ENCODE peak calls at places on chromosome 4, in seven cellular contexts. One of them, this sample, is unnamed. For H3K4me1, the result is how much of the 10 kb centered on the place peaks cover.

GRCh38 chr4:128812360-128812958 is 3.0 kb downstream of the JADE1 start:
- DNase-seq in upper lobe of right lung: no peak
- DNase-seq in CD8-positive, alpha-beta memory T cell: no peak
- DNase-seq in SJCRH30: peak
- DNase-seq in Peyer's patch: no peak
- DNase-seq in cardiac muscle cell: peak
- DNase-seq in fibroblast of lung: peak
- DNase-seq in this sample: peak

GRCh38 chr4:39151120-39151713 is 31.1 kb upstream of the WDR19 start:
- DNase-seq in upper lobe of right lung: no peak
- DNase-seq in CD8-positive, alpha-beta memory T cell: no peak
- DNase-seq in SJCRH30: no peak
- DNase-seq in Peyer's patch: no peak
- DNase-seq in cardiac muscle cell: peak
- DNase-seq in fibroblast of lung: peak
- DNase-seq in this sample: no peak

GRCh38 chr4:117434424-117434823 is 349.0 kb upstream of the TRAM1L1 start:
- DNase-seq in upper lobe of right lung: no peak
- DNase-seq in CD8-positive, alpha-beta memory T cell: no peak
- DNase-seq in SJCRH30: no peak
- DNase-seq in Peyer's patch: no peak
- DNase-seq in cardiac muscle cell: no peak
- DNase-seq in fibroblast of lung: no peak
- DNase-seq in this sample: no peak

GRCh38 chr4:2734618-2735017 is 21.5 kb downstream of the TNIP2 start:
- DNase-seq in upper lobe of right lung: no peak
- DNase-seq in CD8-positive, alpha-beta memory T cell: no peak
- DNase-seq in SJCRH30: no peak
- DNase-seq in Peyer's patch: no peak
- DNase-seq in cardiac muscle cell: no peak
- DNase-seq in fibroblast of lung: no peak
- DNase-seq in this sample: no peak

GRCh38 chr4:107916623-107917022 is 14.7 kb upstream of the CYP2U1 start:
- DNase-seq in upper lobe of right lung: no peak
- DNase-seq in CD8-positive, alpha-beta memory T cell: no peak
- DNase-seq in SJCRH30: no peak
- DNase-seq in Peyer's patch: no peak
- DNase-seq in cardiac muscle cell: no peak
- DNase-seq in fibroblast of lung: no peak
- DNase-seq in this sample: no peak

GRCh38 chr4:139314047-139314800 is 11.9 kb upstream of the NDUFC1 start:
- DNase-seq in upper lobe of right lung: no peak
- DNase-seq in CD8-positive, alpha-beta memory T cell: no peak
- DNase-seq in SJCRH30: no peak
- DNase-seq in Peyer's patch: no peak
- DNase-seq in cardiac muscle cell: no peak
- DNase-seq in fibroblast of lung: no peak
- DNase-seq in this sample: no peak

GRCh38 chr4:56828784-56829535 is 7.5 kb upstream of the SPINK2 start:
- DNase-seq in upper lobe of right lung: no peak
- DNase-seq in CD8-positive, alpha-beta memory T cell: no peak
- DNase-seq in SJCRH30: peak
- DNase-seq in Peyer's patch: no peak
- DNase-seq in cardiac muscle cell: no peak
- DNase-seq in fibroblast of lung: peak
- DNase-seq in this sample: no peak

GRCh38 chr4:14218641-14219040 is 591.1 kb upstream of the BOD1L1 start:
- DNase-seq in upper lobe of right lung: no peak
- DNase-seq in CD8-positive, alpha-beta memory T cell: no peak
- DNase-seq in SJCRH30: no peak
- DNase-seq in Peyer's patch: no peak
- DNase-seq in cardiac muscle cell: no peak
- DNase-seq in fibroblast of lung: no peak
- DNase-seq in this sample: no peak

GRCh38 chr4:141180991-141181760 is 39.5 kb upstream of the ZNF330 start:
- DNase-seq in upper lobe of right lung: no peak
- DNase-seq in CD8-positive, alpha-beta memory T cell: no peak
- DNase-seq in SJCRH30: peak
- DNase-seq in Peyer's patch: no peak
- DNase-seq in cardiac muscle cell: no peak
- DNase-seq in fibroblast of lung: peak
- DNase-seq in this sample: no peak

GRCh38 chr4:168514249-168514852 is 17.5 kb downstream of the PALLD start:
- DNase-seq in upper lobe of right lung: no peak
- DNase-seq in CD8-positive, alpha-beta memory T cell: no peak
- DNase-seq in SJCRH30: peak
- DNase-seq in Peyer's patch: no peak
- DNase-seq in cardiac muscle cell: peak
- DNase-seq in fibroblast of lung: peak
- DNase-seq in this sample: no peak

GRCh38 chr4:146975535-146975934 is 29.9 kb upstream of the TTC29 start:
- DNase-seq in upper lobe of right lung: no peak
- DNase-seq in CD8-positive, alpha-beta memory T cell: no peak
- DNase-seq in SJCRH30: no peak
- DNase-seq in Peyer's patch: no peak
- DNase-seq in cardiac muscle cell: no peak
- DNase-seq in fibroblast of lung: no peak
- DNase-seq in this sample: no peak

GRCh38 chr4:154569028-154569427 is 6.2 kb downstream of the FGB start:
- DNase-seq in upper lobe of right lung: no peak
- DNase-seq in CD8-positive, alpha-beta memory T cell: no peak
- DNase-seq in SJCRH30: no peak
- DNase-seq in Peyer's patch: no peak
- DNase-seq in cardiac muscle cell: no peak
- DNase-seq in fibroblast of lung: no peak
- DNase-seq in this sample: no peak

GRCh38 chr4:63275491-63275890 is 1133.8 kb downstream of the TECRL start:
- DNase-seq in upper lobe of right lung: no peak
- DNase-seq in CD8-positive, alpha-beta memory T cell: no peak
- DNase-seq in SJCRH30: no peak
- DNase-seq in Peyer's patch: no peak
- DNase-seq in cardiac muscle cell: no peak
- DNase-seq in fibroblast of lung: no peak
- DNase-seq in this sample: peak

GRCh38 chr4:143357161-143357845 is 20.6 kb downstream of the GAB1 start:
- DNase-seq in upper lobe of right lung: no peak
- DNase-seq in CD8-positive, alpha-beta memory T cell: no peak
- DNase-seq in SJCRH30: no peak
- DNase-seq in Peyer's patch: no peak
- DNase-seq in cardiac muscle cell: no peak
- DNase-seq in fibroblast of lung: no peak
- DNase-seq in this sample: no peak
- H3K4me1 ChIP-seq in upper lobe of right lung: half or more
- H3K4me1 ChIP-seq in CD8-positive, alpha-beta memory T cell: under half
- H3K4me1 ChIP-seq in SJCRH30: under half
- H3K4me1 ChIP-seq in Peyer's patch: under half
- H3K4me1 ChIP-seq in cardiac muscle cell: under half
- H3K4me1 ChIP-seq in fibroblast of lung: under half
- H3K4me1 ChIP-seq in this sample: under half

GRCh38 chr4:17516980-17517379 is 2.0 kb downstream of the CLRN2 start:
- DNase-seq in upper lobe of right lung: no peak
- DNase-seq in CD8-positive, alpha-beta memory T cell: no peak
- DNase-seq in SJCRH30: no peak
- DNase-seq in Peyer's patch: no peak
- DNase-seq in cardiac muscle cell: no peak
- DNase-seq in fibroblast of lung: no peak
- DNase-seq in this sample: no peak
- H3K4me1 ChIP-seq in upper lobe of right lung: under half
- H3K4me1 ChIP-seq in CD8-positive, alpha-beta memory T cell: under half
- H3K4me1 ChIP-seq in SJCRH30: under half
- H3K4me1 ChIP-seq in Peyer's patch: under half
- H3K4me1 ChIP-seq in cardiac muscle cell: under half
- H3K4me1 ChIP-seq in fibroblast of lung: under half
- H3K4me1 ChIP-seq in this sample: under half

DNA sequence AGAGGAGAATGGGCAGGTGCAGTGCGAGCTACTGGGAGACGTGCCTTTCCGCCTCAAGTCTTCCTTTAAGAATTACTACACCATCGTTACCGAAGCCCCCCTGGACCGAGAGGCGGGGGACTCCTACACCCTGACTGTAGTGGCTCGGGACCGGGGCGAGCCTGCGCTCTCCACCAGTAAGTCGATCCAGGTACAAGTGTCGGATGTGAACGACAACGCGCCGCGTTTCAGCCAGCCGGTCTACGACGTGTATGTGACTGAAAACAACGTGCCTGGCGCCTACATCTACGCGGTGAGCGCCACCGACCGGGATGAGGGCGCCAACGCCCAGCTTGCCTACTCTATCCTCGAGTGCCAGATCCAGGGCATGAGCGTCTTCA is 2.2 kb downstream of the PCDH10 start:
- DNase-seq in upper lobe of right lung: no peak
- DNase-seq in CD8-positive, alpha-beta memory T cell: no peak
- DNase-seq in SJCRH30: no peak
- DNase-seq in Peyer's patch: no peak
- DNase-seq in cardiac muscle cell: peak
- DNase-seq in fibroblast of lung: peak
- DNase-seq in this sample: no peak
- H3K4me1 ChIP-seq in upper lobe of right lung: half or more
- H3K4me1 ChIP-seq in CD8-positive, alpha-beta memory T cell: under half
- H3K4me1 ChIP-seq in SJCRH30: under half
- H3K4me1 ChIP-seq in Peyer's patch: under half
- H3K4me1 ChIP-seq in cardiac muscle cell: under half
- H3K4me1 ChIP-seq in fibroblast of lung: under half
- H3K4me1 ChIP-seq in this sample: under half

DNA sequence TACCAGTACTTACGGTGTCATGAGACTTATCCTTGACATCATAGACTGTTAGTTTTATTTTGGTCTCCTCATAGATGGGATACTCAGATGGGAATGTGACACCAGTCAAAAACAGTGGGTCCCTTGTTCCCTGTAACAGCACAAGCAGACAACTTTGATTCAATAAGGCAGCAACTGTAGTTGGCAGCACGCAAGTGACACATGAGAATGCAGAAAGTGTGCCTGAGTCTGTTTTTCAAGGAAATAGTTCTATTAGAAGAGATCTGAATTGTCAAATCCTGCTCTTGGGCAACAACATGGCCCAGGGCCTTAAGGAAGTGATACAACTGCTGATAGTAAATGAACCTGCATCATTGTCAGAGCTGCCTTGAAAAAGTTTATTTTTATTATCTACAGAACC is 443.2 kb downstream of the INPP4B start:
- DNase-seq in upper lobe of right lung: no peak
- DNase-seq in CD8-positive, alpha-beta memory T cell: no peak
- DNase-seq in SJCRH30: peak
- DNase-seq in Peyer's patch: no peak
- DNase-seq in cardiac muscle cell: peak
- DNase-seq in fibroblast of lung: peak
- DNase-seq in this sample: no peak
- H3K4me1 ChIP-seq in upper lobe of right lung: under half
- H3K4me1 ChIP-seq in CD8-positive, alpha-beta memory T cell: half or more
- H3K4me1 ChIP-seq in SJCRH30: under half
- H3K4me1 ChIP-seq in Peyer's patch: under half
- H3K4me1 ChIP-seq in cardiac muscle cell: under half
- H3K4me1 ChIP-seq in fibroblast of lung: under half
- H3K4me1 ChIP-seq in this sample: under half

GRCh38 chr4:113469023-113469390 is 292.5 kb downstream of the CAMK2D start:
- DNase-seq in upper lobe of right lung: no peak
- DNase-seq in CD8-positive, alpha-beta memory T cell: no peak
- DNase-seq in SJCRH30: no peak
- DNase-seq in Peyer's patch: no peak
- DNase-seq in cardiac muscle cell: peak
- DNase-seq in fibroblast of lung: peak
- DNase-seq in this sample: no peak
- H3K4me1 ChIP-seq in upper lobe of right lung: under half
- H3K4me1 ChIP-seq in CD8-positive, alpha-beta memory T cell: under half
- H3K4me1 ChIP-seq in SJCRH30: under half
- H3K4me1 ChIP-seq in Peyer's patch: under half
- H3K4me1 ChIP-seq in cardiac muscle cell: under half
- H3K4me1 ChIP-seq in fibroblast of lung: under half
- H3K4me1 ChIP-seq in this sample: under half

DNA sequence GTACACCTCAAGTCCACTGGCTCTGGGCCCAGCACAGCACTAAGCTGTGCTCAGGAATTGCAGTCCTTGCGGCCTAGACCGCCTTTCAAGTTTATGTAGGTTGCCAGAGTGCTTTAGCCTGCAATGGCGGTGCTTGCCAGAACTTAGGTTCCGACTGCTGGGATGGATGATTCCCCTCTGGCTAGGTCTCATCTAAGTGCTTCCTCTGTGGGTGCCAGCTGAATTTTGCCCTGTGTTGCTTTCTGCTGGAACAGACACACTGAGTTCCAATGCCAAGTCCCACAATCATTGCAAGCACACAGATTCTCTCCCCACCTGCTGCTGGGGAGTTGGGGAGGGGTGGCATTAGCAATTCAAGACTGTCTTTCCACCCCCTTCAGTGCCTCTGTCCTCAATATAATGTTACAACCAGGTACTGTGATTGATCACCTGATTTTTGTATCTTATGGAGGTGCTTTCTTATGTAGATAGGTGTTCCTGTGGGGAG is 129.5 kb downstream of the GRID2 start:
- DNase-seq in upper lobe of right lung: no peak
- DNase-seq in CD8-positive, alpha-beta memory T cell: no peak
- DNase-seq in SJCRH30: no peak
- DNase-seq in Peyer's patch: no peak
- DNase-seq in cardiac muscle cell: no peak
- DNase-seq in fibroblast of lung: no peak
- DNase-seq in this sample: peak
- H3K4me1 ChIP-seq in upper lobe of right lung: under half
- H3K4me1 ChIP-seq in CD8-positive, alpha-beta memory T cell: under half
- H3K4me1 ChIP-seq in SJCRH30: under half
- H3K4me1 ChIP-seq in Peyer's patch: under half
- H3K4me1 ChIP-seq in cardiac muscle cell: under half
- H3K4me1 ChIP-seq in fibroblast of lung: under half
- H3K4me1 ChIP-seq in this sample: under half